ENCODE peak calls at places on chromosomes 6 and 20, in six cellular contexts. Y, J, B, M, I and P are unnamed samples.

GRCh38 chr20:44218441-44218840 is 7.9 kb upstream of the OSER1 start:
- DNase-seq in Y (no peak), J (no peak), B (no peak), M (no peak), I (no peak), P (no peak)

GRCh38 chr6:89284963-89285735 is 29.9 kb downstream of the GABRR2 start:
- DNase-seq in Y (no peak), J (no peak), B (no peak), M (peak; percentile 77), I (no peak), P (no peak)

GRCh38 chr20:41956316-41957050 is 338.3 kb upstream of the CHD6 start:
- DNase-seq in Y (no peak), J (no peak), B (peak; percentile 23), M (peak; percentile 8), I (no peak), P (peak; percentile 17)

GRCh38 chr20:38894091-38894847 is 31.9 kb upstream of the FAM83D start:
- DNase-seq in Y (no peak), J (peak; percentile 72), B (no peak), M (peak; percentile 83), I (no peak), P (no peak)

GRCh38 chr20:5173763-5174162 is 47.0 kb downstream of the CDS2 start:
- DNase-seq in Y (no peak), J (no peak), B (no peak), M (no peak), I (no peak), P (no peak)

GRCh38 chr6:137873273-137873762 is 6.3 kb downstream of the TNFAIP3 start:
- DNase-seq in Y (peak; percentile 69), J (no peak), B (no peak), M (peak; percentile 85), I (peak; percentile 92), P (peak; percentile 92)

GRCh38 chr6:164274510-164274909 is 860.0 kb downstream of the QKI start:
- DNase-seq in Y (no peak), J (no peak), B (no peak), M (no peak), I (no peak), P (no peak)

GRCh38 chr6:548091-548490 is 108.8 kb downstream of the HUS1B start:
- DNase-seq in Y (no peak), J (no peak), B (no peak), M (no peak), I (no peak), P (no peak)

GRCh38 chr6:16769131-16769985 is 8.1 kb upstream of the ATXN1 start:
- DNase-seq in Y (no peak), J (no peak), B (no peak), M (peak; percentile 26), I (peak; percentile 61), P (peak; percentile 49)

GRCh38 chr6:31615748-31616147 is 714 bp downstream of the AIF1 start:
- DNase-seq in Y (no peak), J (no peak), B (peak; percentile 62), M (no peak), I (no peak), P (no peak)

GRCh38 chr6:127520061-127520460 is 926 bp upstream of the MTCL3 start:
- DNase-seq in Y (no peak), J (no peak), B (no peak), M (no peak), I (peak; percentile 28), P (no peak)

GRCh38 chr6:132952998-132953397 is 138.6 kb downstream of the RPS12 start:
- DNase-seq in Y (no peak), J (no peak), B (no peak), M (no peak), I (no peak), P (no peak)

GRCh38 chr20:24917797-24918578 is 31.1 kb upstream of the CST7 start:
- DNase-seq in Y (no peak), J (peak; percentile 81), B (peak; percentile 50), M (peak; percentile 90), I (peak; percentile 58), P (peak; percentile 74)

GRCh38 chr6:40328376-40328987 is 258.7 kb downstream of the LRFN2 start:
- DNase-seq in Y (no peak), J (no peak), B (peak; percentile 13), M (peak; percentile 82), I (no peak), P (peak; percentile 8)

DNA sequence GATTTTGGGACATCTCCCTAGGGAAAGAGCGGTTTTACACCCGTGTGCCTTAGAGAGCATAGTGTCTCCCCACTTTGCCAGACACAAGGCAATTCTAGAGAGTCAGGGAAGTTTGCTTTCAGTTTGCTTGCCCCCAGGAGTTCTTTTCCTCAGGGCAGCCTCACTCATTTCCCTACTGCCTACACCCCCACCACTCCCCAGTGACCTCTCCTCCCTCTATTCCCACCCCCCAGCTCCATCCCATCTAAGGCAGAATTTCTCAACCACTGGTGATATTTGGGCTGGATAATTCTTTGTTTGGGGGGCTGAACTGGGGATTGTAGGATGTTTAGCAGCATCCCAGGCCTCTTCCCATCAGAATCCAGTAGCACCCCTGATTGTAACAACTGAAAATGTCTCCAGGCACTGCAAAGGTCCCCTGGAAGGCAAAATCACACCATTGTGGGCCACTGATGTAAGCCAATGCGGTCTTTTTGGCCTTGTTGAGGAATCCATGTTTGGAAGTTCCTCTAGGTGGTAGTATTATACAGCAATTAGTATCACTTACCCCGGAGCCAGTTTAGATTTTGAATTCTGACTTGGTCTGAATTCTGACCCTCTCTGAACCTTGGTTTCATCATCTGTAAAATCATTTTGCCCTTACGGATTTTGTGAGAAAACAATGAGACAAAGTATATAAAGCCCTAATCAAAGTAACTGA is 1.3 kb downstream of the EPPIN start:
- DNase-seq in Y (no peak), J (no peak), B (peak; percentile 5), M (no peak), I (peak; percentile 37), P (peak; percentile 3)
- TF ChIP-seq CTCF in Y (no peak), J (peak; percentile 53), B (peak; percentile 57), M (no peak), I (peak; percentile 56), P (peak; percentile 11)

GRCh38 chr6:25315778-25316177 is 36.6 kb downstream of the CARMIL1 start:
- DNase-seq in Y (no peak), J (no peak), B (no peak), M (no peak), I (no peak), P (peak; percentile 26)
- H3K4me3 ChIP-seq in Y (no peak overlapping the region), J (no peak overlapping the region), B (no peak overlapping the region), M (no peak overlapping the region), I (no peak overlapping the region), P (no peak overlapping the region)

DNA sequence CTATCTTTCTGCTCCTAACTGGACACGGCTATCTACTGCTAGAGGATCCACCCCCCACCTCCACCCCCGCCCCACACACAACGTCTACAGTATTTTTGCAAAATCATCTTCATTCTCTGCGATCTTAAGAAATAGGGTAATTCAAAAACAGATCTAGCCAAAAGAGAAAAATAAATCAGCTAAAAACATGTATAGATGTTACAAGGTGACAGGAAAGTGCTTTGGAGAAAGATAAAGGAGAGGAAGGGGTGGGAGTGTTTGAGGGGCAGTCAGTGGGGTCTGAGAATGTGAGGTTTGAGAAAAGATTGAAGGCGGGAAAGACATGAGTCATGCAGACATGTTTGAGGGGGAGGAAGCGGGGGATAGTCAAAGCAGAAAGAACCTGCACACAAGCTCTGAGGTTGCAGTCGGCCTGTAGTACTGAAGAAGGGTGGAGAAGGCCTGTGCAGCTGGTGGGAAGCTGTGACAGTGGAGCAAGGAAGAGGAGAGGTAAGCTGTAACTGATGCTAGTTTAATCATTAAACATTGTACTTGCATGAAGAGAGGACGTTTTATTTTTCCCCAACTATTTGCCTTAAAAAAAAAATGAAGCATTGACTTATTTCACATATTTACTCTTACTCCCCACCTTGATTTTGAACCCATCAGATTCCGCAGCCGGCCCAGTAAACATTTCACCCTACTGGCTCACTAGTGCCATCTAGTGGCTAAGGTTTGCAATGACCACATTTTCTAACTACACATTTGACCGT is 332.6 kb downstream of the ADGRB3 start:
- DNase-seq in Y (no peak), J (peak; percentile 38), B (peak; percentile 67), M (peak; percentile 77), I (peak; percentile 29), P (peak; percentile 68)
- TF ChIP-seq CTCF in Y (peak; percentile 62), J (peak; percentile 87), B (peak; percentile 96), M (peak; percentile 73), I (peak; percentile 81), P (peak; percentile 81)

DNA sequence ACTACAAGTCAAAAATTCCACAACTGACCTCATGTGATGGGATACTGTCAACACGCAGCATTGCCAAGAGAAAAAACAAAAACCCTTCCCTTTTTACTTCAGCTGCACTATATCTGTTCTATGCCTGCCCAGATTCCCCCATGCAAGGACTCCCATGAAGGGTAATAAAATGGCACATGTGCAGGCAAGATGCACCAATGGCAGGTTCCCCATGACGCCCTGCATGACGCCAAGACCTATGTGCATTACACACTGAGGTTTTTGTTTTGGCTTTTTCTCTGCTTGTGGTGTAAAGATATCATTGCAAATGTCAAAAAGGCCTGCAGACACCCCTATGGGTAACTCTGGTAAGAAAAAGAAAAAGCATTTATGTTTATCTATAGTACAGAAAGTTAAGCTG is 403.4 kb downstream of the HDGFL1 start:
- DNase-seq in Y (no peak), J (no peak), B (no peak), M (no peak), I (no peak), P (no peak)
- H3K4me3 ChIP-seq in Y (no peak overlapping the region), J (no peak overlapping the region), B (no peak overlapping the region), M (no peak overlapping the region), I (no peak overlapping the region), P (no peak overlapping the region)